ENCODE peak calls at places on chromosome 10, in ten cellular contexts. One of them, this sample, is unnamed.

GRCh38 chr10:76408646-76409045 is 977.2 kb downstream of the LRMDA start:
- DNase-seq in NT2/D1: no peak
- DNase-seq in mucosa of descending colon: no peak
- DNase-seq in epithelial cell of esophagus: no peak
- DNase-seq in psoas muscle: no peak
- DNase-seq in GM12865: no peak
- DNase-seq in cardiac fibroblast: no peak
- DNase-seq in IMR-90: no peak
- DNase-seq in heart right ventricle: no peak
- DNase-seq in left ventricle myocardium inferior: no peak
- DNase-seq in this sample: no peak

GRCh38 chr10:97851341-97852001 is 1.8 kb downstream of the GOLGA7B start:
- DNase-seq in NT2/D1: no peak
- DNase-seq in mucosa of descending colon: no peak
- DNase-seq in epithelial cell of esophagus: peak
- DNase-seq in psoas muscle: no peak
- DNase-seq in GM12865: no peak
- DNase-seq in cardiac fibroblast: no peak
- DNase-seq in IMR-90: no peak
- DNase-seq in heart right ventricle: no peak
- DNase-seq in left ventricle myocardium inferior: no peak
- DNase-seq in this sample: no peak

GRCh38 chr10:60114765-60115586 is 208.6 kb upstream of the CCDC6 start:
- DNase-seq in NT2/D1: peak
- DNase-seq in mucosa of descending colon: no peak
- DNase-seq in epithelial cell of esophagus: peak
- DNase-seq in psoas muscle: no peak
- DNase-seq in GM12865: peak
- DNase-seq in cardiac fibroblast: peak
- DNase-seq in IMR-90: peak
- DNase-seq in heart right ventricle: no peak
- DNase-seq in left ventricle myocardium inferior: no peak
- DNase-seq in this sample: peak

GRCh38 chr10:112875474-112876267 is 74.4 kb upstream of the TCF7L2 start:
- DNase-seq in NT2/D1: no peak
- DNase-seq in mucosa of descending colon: peak
- DNase-seq in epithelial cell of esophagus: peak
- DNase-seq in psoas muscle: no peak
- DNase-seq in GM12865: peak
- DNase-seq in cardiac fibroblast: peak
- DNase-seq in IMR-90: peak
- DNase-seq in heart right ventricle: no peak
- DNase-seq in left ventricle myocardium inferior: no peak
- DNase-seq in this sample: no peak

GRCh38 chr10:95756061-95756751 is at the start of gene ENTPD1:
- DNase-seq in NT2/D1: peak
- DNase-seq in mucosa of descending colon: peak
- DNase-seq in epithelial cell of esophagus: no peak
- DNase-seq in psoas muscle: no peak
- DNase-seq in GM12865: peak
- DNase-seq in cardiac fibroblast: peak
- DNase-seq in IMR-90: peak
- DNase-seq in heart right ventricle: peak
- DNase-seq in left ventricle myocardium inferior: no peak
- DNase-seq in this sample: peak

GRCh38 chr10:35946556-35946955 is 304.5 kb upstream of the FZD8 start:
- DNase-seq in NT2/D1: no peak
- DNase-seq in mucosa of descending colon: no peak
- DNase-seq in epithelial cell of esophagus: peak
- DNase-seq in psoas muscle: no peak
- DNase-seq in GM12865: no peak
- DNase-seq in cardiac fibroblast: no peak
- DNase-seq in IMR-90: peak
- DNase-seq in heart right ventricle: no peak
- DNase-seq in left ventricle myocardium inferior: no peak
- DNase-seq in this sample: no peak

GRCh38 chr10:29119374-29119773 is 169.5 kb upstream of the LYZL1 start:
- DNase-seq in NT2/D1: peak
- DNase-seq in mucosa of descending colon: peak
- DNase-seq in epithelial cell of esophagus: no peak
- DNase-seq in psoas muscle: no peak
- DNase-seq in GM12865: peak
- DNase-seq in cardiac fibroblast: peak
- DNase-seq in IMR-90: peak
- DNase-seq in heart right ventricle: peak
- DNase-seq in left ventricle myocardium inferior: peak
- DNase-seq in this sample: no peak

GRCh38 chr10:107914450-107915276 is 750.2 kb upstream of the SORCS1 start:
- DNase-seq in NT2/D1: no peak
- DNase-seq in mucosa of descending colon: peak
- DNase-seq in epithelial cell of esophagus: peak
- DNase-seq in psoas muscle: no peak
- DNase-seq in GM12865: no peak
- DNase-seq in cardiac fibroblast: no peak
- DNase-seq in IMR-90: no peak
- DNase-seq in heart right ventricle: no peak
- DNase-seq in left ventricle myocardium inferior: no peak
- DNase-seq in this sample: peak

GRCh38 chr10:127151981-127152699 is 44.3 kb downstream of the INSYN2A start:
- DNase-seq in NT2/D1: no peak
- DNase-seq in mucosa of descending colon: no peak
- DNase-seq in epithelial cell of esophagus: peak
- DNase-seq in psoas muscle: no peak
- DNase-seq in GM12865: no peak
- DNase-seq in cardiac fibroblast: peak
- DNase-seq in IMR-90: peak
- DNase-seq in heart right ventricle: no peak
- DNase-seq in left ventricle myocardium inferior: no peak
- DNase-seq in this sample: no peak

GRCh38 chr10:101233863-101234262 is 4.6 kb upstream of the LBX1 start:
- DNase-seq in NT2/D1: no peak
- DNase-seq in mucosa of descending colon: no peak
- DNase-seq in epithelial cell of esophagus: no peak
- DNase-seq in psoas muscle: no peak
- DNase-seq in GM12865: no peak
- DNase-seq in cardiac fibroblast: no peak
- DNase-seq in IMR-90: no peak
- DNase-seq in heart right ventricle: no peak
- DNase-seq in left ventricle myocardium inferior: no peak
- DNase-seq in this sample: no peak

GRCh38 chr10:63344269-63344668 is 121.5 kb downstream of the JMJD1C start:
- DNase-seq in NT2/D1: no peak
- DNase-seq in mucosa of descending colon: no peak
- DNase-seq in epithelial cell of esophagus: no peak
- DNase-seq in psoas muscle: no peak
- DNase-seq in GM12865: no peak
- DNase-seq in cardiac fibroblast: no peak
- DNase-seq in IMR-90: no peak
- DNase-seq in heart right ventricle: no peak
- DNase-seq in left ventricle myocardium inferior: no peak
- DNase-seq in this sample: no peak

GRCh38 chr10:100140070-100140469 is 45.8 kb downstream of the ERLIN1 start:
- DNase-seq in NT2/D1: no peak
- DNase-seq in mucosa of descending colon: no peak
- DNase-seq in epithelial cell of esophagus: no peak
- DNase-seq in psoas muscle: no peak
- DNase-seq in GM12865: no peak
- DNase-seq in cardiac fibroblast: no peak
- DNase-seq in IMR-90: no peak
- DNase-seq in heart right ventricle: no peak
- DNase-seq in left ventricle myocardium inferior: no peak
- DNase-seq in this sample: no peak

GRCh38 chr10:32143302-32143847 is 87.2 kb upstream of the KIF5B start:
- DNase-seq in NT2/D1: no peak
- DNase-seq in mucosa of descending colon: no peak
- DNase-seq in epithelial cell of esophagus: peak
- DNase-seq in psoas muscle: no peak
- DNase-seq in GM12865: no peak
- DNase-seq in cardiac fibroblast: no peak
- DNase-seq in IMR-90: no peak
- DNase-seq in heart right ventricle: no peak
- DNase-seq in left ventricle myocardium inferior: no peak
- DNase-seq in this sample: no peak

GRCh38 chr10:73848821-73849489 is 25.4 kb downstream of the CAMK2G start:
- DNase-seq in NT2/D1: peak
- DNase-seq in mucosa of descending colon: peak
- DNase-seq in epithelial cell of esophagus: peak
- DNase-seq in psoas muscle: peak
- DNase-seq in GM12865: peak
- DNase-seq in cardiac fibroblast: peak
- DNase-seq in IMR-90: peak
- DNase-seq in heart right ventricle: peak
- DNase-seq in left ventricle myocardium inferior: peak
- DNase-seq in this sample: peak

GRCh38 chr10:29482591-29483421 is 152.0 kb downstream of the SVIL start:
- DNase-seq in NT2/D1: no peak
- DNase-seq in mucosa of descending colon: no peak
- DNase-seq in epithelial cell of esophagus: no peak
- DNase-seq in psoas muscle: no peak
- DNase-seq in GM12865: peak
- DNase-seq in cardiac fibroblast: peak
- DNase-seq in IMR-90: peak
- DNase-seq in heart right ventricle: no peak
- DNase-seq in left ventricle myocardium inferior: no peak
- DNase-seq in this sample: no peak

GRCh38 chr10:128463991-128464755 is 337.9 kb upstream of the MKI67 start:
- DNase-seq in NT2/D1: peak
- DNase-seq in mucosa of descending colon: no peak
- DNase-seq in epithelial cell of esophagus: peak
- DNase-seq in psoas muscle: no peak
- DNase-seq in GM12865: peak
- DNase-seq in cardiac fibroblast: peak
- DNase-seq in IMR-90: peak
- DNase-seq in heart right ventricle: peak
- DNase-seq in left ventricle myocardium inferior: peak
- DNase-seq in this sample: no peak

GRCh38 chr10:94192333-94192732 is 170.4 kb downstream of the NOC3L start:
- DNase-seq in NT2/D1: no peak
- DNase-seq in mucosa of descending colon: no peak
- DNase-seq in epithelial cell of esophagus: no peak
- DNase-seq in psoas muscle: no peak
- DNase-seq in GM12865: no peak
- DNase-seq in cardiac fibroblast: no peak
- DNase-seq in IMR-90: no peak
- DNase-seq in heart right ventricle: no peak
- DNase-seq in left ventricle myocardium inferior: no peak
- DNase-seq in this sample: no peak

GRCh38 chr10:86264481-86265231 is 101.9 kb downstream of the GRID1 start:
- DNase-seq in NT2/D1: no peak
- DNase-seq in mucosa of descending colon: no peak
- DNase-seq in epithelial cell of esophagus: no peak
- DNase-seq in psoas muscle: no peak
- DNase-seq in GM12865: no peak
- DNase-seq in cardiac fibroblast: no peak
- DNase-seq in IMR-90: no peak
- DNase-seq in heart right ventricle: no peak
- DNase-seq in left ventricle myocardium inferior: no peak
- DNase-seq in this sample: no peak

GRCh38 chr10:70588255-70588654 is 14.3 kb downstream of the PRF1 start:
- DNase-seq in NT2/D1: no peak
- DNase-seq in mucosa of descending colon: no peak
- DNase-seq in epithelial cell of esophagus: no peak
- DNase-seq in psoas muscle: no peak
- DNase-seq in GM12865: peak
- DNase-seq in cardiac fibroblast: no peak
- DNase-seq in IMR-90: no peak
- DNase-seq in heart right ventricle: no peak
- DNase-seq in left ventricle myocardium inferior: no peak
- DNase-seq in this sample: no peak

GRCh38 chr10:132422169-132422691 is 25.2 kb downstream of the PWWP2B start:
- DNase-seq in NT2/D1: no peak
- DNase-seq in mucosa of descending colon: peak
- DNase-seq in epithelial cell of esophagus: no peak
- DNase-seq in psoas muscle: no peak
- DNase-seq in GM12865: no peak
- DNase-seq in cardiac fibroblast: no peak
- DNase-seq in IMR-90: no peak
- DNase-seq in heart right ventricle: no peak
- DNase-seq in left ventricle myocardium inferior: no peak
- DNase-seq in this sample: peak
- H3K4me3 ChIP-seq in NT2/D1: no peak
- H3K4me3 ChIP-seq in mucosa of descending colon: no peak
- H3K4me3 ChIP-seq in epithelial cell of esophagus: no peak
- H3K4me3 ChIP-seq in psoas muscle: no peak
- H3K4me3 ChIP-seq in GM12865: no peak
- H3K4me3 ChIP-seq in cardiac fibroblast: no peak
- H3K4me3 ChIP-seq in IMR-90: no peak
- H3K4me3 ChIP-seq in heart right ventricle: no peak
- H3K4me3 ChIP-seq in left ventricle myocardium inferior: peak
- H3K4me3 ChIP-seq in this sample: no peak

DNA sequence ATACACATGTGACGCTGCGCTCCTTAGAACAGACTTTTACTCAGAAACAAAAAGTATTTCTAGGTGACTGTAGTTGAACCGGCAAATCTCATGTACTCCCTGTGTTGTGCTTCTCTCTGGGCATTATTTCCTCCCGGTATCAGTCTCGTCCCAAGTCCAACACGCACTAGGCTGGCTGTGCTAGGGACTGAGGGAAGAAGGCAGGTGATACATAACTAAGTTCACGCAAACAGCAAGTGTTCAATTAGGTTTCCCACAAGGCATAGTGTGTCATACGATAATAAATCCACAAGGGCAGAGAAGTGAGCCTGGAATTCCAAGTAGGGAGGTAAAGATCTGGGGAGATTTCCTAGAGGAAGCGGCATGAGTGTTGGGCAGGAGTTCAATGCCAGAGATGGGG is 20.4 kb downstream of the FAM53B start:
- DNase-seq in NT2/D1: no peak
- DNase-seq in mucosa of descending colon: peak
- DNase-seq in epithelial cell of esophagus: no peak
- DNase-seq in psoas muscle: no peak
- DNase-seq in GM12865: no peak
- DNase-seq in cardiac fibroblast: no peak
- DNase-seq in IMR-90: no peak
- DNase-seq in heart right ventricle: no peak
- DNase-seq in left ventricle myocardium inferior: no peak
- DNase-seq in this sample: no peak
- H3K4me3 ChIP-seq in NT2/D1: no peak
- H3K4me3 ChIP-seq in mucosa of descending colon: no peak
- H3K4me3 ChIP-seq in epithelial cell of esophagus: no peak
- H3K4me3 ChIP-seq in psoas muscle: peak
- H3K4me3 ChIP-seq in GM12865: peak
- H3K4me3 ChIP-seq in cardiac fibroblast: no peak
- H3K4me3 ChIP-seq in IMR-90: no peak
- H3K4me3 ChIP-seq in heart right ventricle: no peak
- H3K4me3 ChIP-seq in left ventricle myocardium inferior: peak
- H3K4me3 ChIP-seq in this sample: no peak

GRCh38 chr10:43605850-43606322 is 352 bp upstream of the ZNF485 start:
- DNase-seq in NT2/D1: no peak
- DNase-seq in mucosa of descending colon: no peak
- DNase-seq in epithelial cell of esophagus: no peak
- DNase-seq in psoas muscle: no peak
- DNase-seq in GM12865: no peak
- DNase-seq in cardiac fibroblast: no peak
- DNase-seq in IMR-90: no peak
- DNase-seq in heart right ventricle: no peak
- DNase-seq in left ventricle myocardium inferior: no peak
- DNase-seq in this sample: no peak
- H3K4me3 ChIP-seq in NT2/D1: peak
- H3K4me3 ChIP-seq in mucosa of descending colon: no peak
- H3K4me3 ChIP-seq in epithelial cell of esophagus: peak
- H3K4me3 ChIP-seq in psoas muscle: peak
- H3K4me3 ChIP-seq in GM12865: peak
- H3K4me3 ChIP-seq in cardiac fibroblast: peak
- H3K4me3 ChIP-seq in IMR-90: peak
- H3K4me3 ChIP-seq in heart right ventricle: peak
- H3K4me3 ChIP-seq in left ventricle myocardium inferior: peak
- H3K4me3 ChIP-seq in this sample: peak

GRCh38 chr10:77925795-77926565 is 575 bp downstream of the DLG5 start:
- DNase-seq in NT2/D1: no peak
- DNase-seq in mucosa of descending colon: peak
- DNase-seq in epithelial cell of esophagus: peak
- DNase-seq in psoas muscle: peak
- DNase-seq in GM12865: peak
- DNase-seq in cardiac fibroblast: peak
- DNase-seq in IMR-90: no peak
- DNase-seq in heart right ventricle: peak
- DNase-seq in left ventricle myocardium inferior: peak
- DNase-seq in this sample: peak
- H3K4me3 ChIP-seq in NT2/D1: peak
- H3K4me3 ChIP-seq in mucosa of descending colon: peak
- H3K4me3 ChIP-seq in epithelial cell of esophagus: peak
- H3K4me3 ChIP-seq in psoas muscle: peak
- H3K4me3 ChIP-seq in GM12865: peak
- H3K4me3 ChIP-seq in cardiac fibroblast: peak
- H3K4me3 ChIP-seq in IMR-90: peak
- H3K4me3 ChIP-seq in heart right ventricle: peak
- H3K4me3 ChIP-seq in left ventricle myocardium inferior: peak
- H3K4me3 ChIP-seq in this sample: peak